ENCODE peak calls at places on chromosomes 16 and 17, in five cellular contexts. T is T-helper 9 cell, U is AG08396, G is AG04450, Z is KBM-7. A is an unnamed sample.

GRCh38 chr16:5349661-5350060 is 252.1 kb upstream of the EEF2KMT start:
- DNase-seq in T (no peak), U (no peak), Z (no peak), G (no peak), A (peak)

GRCh38 chr16:89123001-89123830 is 29.6 kb downstream of the ACSF3 start:
- DNase-seq in T (no peak), Z (no peak), G (no peak), U (no peak), A (no peak)

GRCh38 chr17:71472809-71473789 is 647.7 kb upstream of the SOX9 start:
- DNase-seq in U (peak), T (no peak), G (peak), Z (peak), A (peak)

GRCh38 chr16:80932725-80933124 is 74.0 kb downstream of the CMC2 start:
- DNase-seq in G (no peak), T (no peak), Z (no peak), U (peak), A (peak)

GRCh38 chr17:63446981-63447687 is 1.0 kb upstream of the CYB561 start:
- DNase-seq in Z (peak), U (no peak), T (peak), G (no peak), A (peak)

GRCh38 chr17:81536299-81537290 is 8.4 kb downstream of the FSCN2 start:
- DNase-seq in G (no peak), U (no peak), Z (no peak), T (no peak), A (peak)

GRCh38 chr16:66469291-66469931 is 42.3 kb downstream of the BEAN1 start:
- DNase-seq in Z (no peak), U (no peak), T (no peak), G (no peak), A (no peak)

GRCh38 chr16:19236561-19236960 is 49.0 kb upstream of the CLEC19A start:
- DNase-seq in G (no peak), U (peak), T (no peak), Z (no peak), A (no peak)

GRCh38 chr17:39738568-39738901 is 797 bp downstream of the GRB7 start:
- DNase-seq in U (no peak), T (peak), G (no peak), Z (no peak), A (no peak)

GRCh38 chr17:29039764-29040598 is 3.0 kb upstream of the PIPOX start:
- DNase-seq in G (peak), T (no peak), U (peak), Z (no peak), A (no peak)

GRCh38 chr17:4768281-4768680 is 3.4 kb upstream of the TM4SF5 start:
- DNase-seq in G (no peak), Z (peak), U (no peak), T (no peak), A (no peak)

GRCh38 chr17:32488604-32489180 is 1.9 kb downstream of the CDK5R1 start:
- DNase-seq in T (no peak), Z (no peak), G (no peak), U (no peak), A (no peak)

GRCh38 chr16:19607610-19608280 is 52.2 kb downstream of the VPS35L start:
- DNase-seq in G (no peak), T (no peak), Z (no peak), U (no peak), A (no peak)

GRCh38 chr16:85274924-85275323 is 162.7 kb upstream of the CIBAR2 start:
- DNase-seq in T (no peak), G (no peak), Z (no peak), U (no peak), A (no peak)

GRCh38 chr17:19568016-19568350 is 34.3 kb downstream of the SLC47A1 start:
- DNase-seq in T (no peak), Z (no peak), U (no peak), G (no peak), A (no peak)

GRCh38 chr16:22370038-22370541 is 4.3 kb downstream of the CDR2 start:
- DNase-seq in U (peak), Z (no peak), T (no peak), G (peak), A (no peak)

GRCh38 chr17:30021708-30022317 is 80.4 kb downstream of the EFCAB5 start:
- DNase-seq in U (peak), G (peak), T (peak), Z (peak), A (peak)

GRCh38 chr16:52099382-52099781 is 447.6 kb downstream of the TOX3 start:
- DNase-seq in G (no peak), T (no peak), Z (no peak), U (no peak), A (no peak)

GRCh38 chr16:46976550-46976949 is 3.1 kb upstream of the DNAJA2 start:
- DNase-seq in Z (no peak), U (no peak), G (no peak), T (no peak), A (no peak)

GRCh38 chr16:65180986-65181710 is 59.3 kb upstream of the CDH11 start:
- DNase-seq in Z (no peak), T (no peak), U (no peak), G (no peak), A (peak)

GRCh38 chr17:1997146-1997586 is 28.0 kb downstream of the RTN4RL1 start:
- DNase-seq in T (no peak), U (no peak), Z (no peak), G (no peak), A (no peak)

GRCh38 chr17:28334666-28335200 is 539 bp downstream of the IFT20 start:
- DNase-seq in G (no peak), T (no peak), Z (no peak), U (no peak), A (no peak)

GRCh38 chr17:1882836-1883235 is 53.0 kb downstream of the RPA1 start:
- DNase-seq in G (no peak), U (peak), T (no peak), Z (peak), A (peak)

GRCh38 chr16:84357191-84357651 is 11.1 kb upstream of the ATP2C2 start:
- DNase-seq in T (no peak), G (no peak), Z (peak), U (no peak), A (no peak)

GRCh38 chr16:9002042-9002441 is 38.3 kb upstream of the USP7 start:
- DNase-seq in G (no peak), U (no peak), T (no peak), Z (no peak), A (no peak)

GRCh38 chr17:68320943-68321557 is 29.8 kb downstream of the ARSG start:
- DNase-seq in Z (no peak), T (no peak), G (no peak), U (no peak), A (no peak)